ENCODE peak calls at places on chromosomes 6 and 20, in five cellular contexts. One of them, this sample, is unnamed.

GRCh38 chr6:169161572-169162167 is 92.0 kb downstream of the THBS2 start:
- DNase-seq in A549: no peak
- DNase-seq in OCI-LY7: no peak
- DNase-seq in dorsolateral prefrontal cortex: no peak
- DNase-seq in fibroblast of lung: no peak
- DNase-seq in this sample: no peak

GRCh38 chr6:16200231-16200941 is 38.0 kb upstream of the GMPR start:
- DNase-seq in dorsolateral prefrontal cortex: no peak
- DNase-seq in A549: no peak
- DNase-seq in fibroblast of lung: peak
- DNase-seq in OCI-LY7: no peak
- DNase-seq in this sample: no peak

GRCh38 chr20:32325706-32326506 is 32.2 kb upstream of the ASXL1 start:
- DNase-seq in OCI-LY7: no peak
- DNase-seq in dorsolateral prefrontal cortex: no peak
- DNase-seq in fibroblast of lung: peak
- DNase-seq in A549: peak
- DNase-seq in this sample: no peak

GRCh38 chr6:144012534-144012933 is 4.5 kb upstream of the PLAGL1 start:
- DNase-seq in OCI-LY7: no peak
- DNase-seq in A549: no peak
- DNase-seq in fibroblast of lung: peak
- DNase-seq in dorsolateral prefrontal cortex: no peak
- DNase-seq in this sample: no peak

GRCh38 chr6:135331002-135331401 is 149.9 kb downstream of the MYB start:
- DNase-seq in A549: no peak
- DNase-seq in fibroblast of lung: peak
- DNase-seq in OCI-LY7: no peak
- DNase-seq in dorsolateral prefrontal cortex: no peak
- DNase-seq in this sample: no peak

GRCh38 chr20:15673206-15673605 is 900.0 kb downstream of the KIF16B start:
- DNase-seq in dorsolateral prefrontal cortex: no peak
- DNase-seq in A549: no peak
- DNase-seq in fibroblast of lung: peak
- DNase-seq in OCI-LY7: no peak
- DNase-seq in this sample: no peak

GRCh38 chr20:44056010-44056698 is 130.8 kb downstream of the JPH2 start:
- DNase-seq in fibroblast of lung: no peak
- DNase-seq in A549: peak
- DNase-seq in dorsolateral prefrontal cortex: no peak
- DNase-seq in OCI-LY7: no peak
- DNase-seq in this sample: no peak

GRCh38 chr20:57351042-57351783 is at the start of gene RAE1:
- DNase-seq in fibroblast of lung: peak
- DNase-seq in dorsolateral prefrontal cortex: peak
- DNase-seq in A549: peak
- DNase-seq in OCI-LY7: peak
- DNase-seq in this sample: peak

GRCh38 chr6:166775180-166775922 is 148.3 kb upstream of the RPS6KA2 start:
- DNase-seq in OCI-LY7: peak
- DNase-seq in dorsolateral prefrontal cortex: no peak
- DNase-seq in A549: peak
- DNase-seq in fibroblast of lung: peak
- DNase-seq in this sample: peak

GRCh38 chr6:161727063-161727462 is 453.2 kb upstream of the AGPAT4 start:
- DNase-seq in fibroblast of lung: no peak
- DNase-seq in dorsolateral prefrontal cortex: no peak
- DNase-seq in A549: no peak
- DNase-seq in OCI-LY7: no peak
- DNase-seq in this sample: no peak

GRCh38 chr20:33352258-33353012 is 48.9 kb downstream of the CDK5RAP1 start:
- DNase-seq in fibroblast of lung: no peak
- DNase-seq in dorsolateral prefrontal cortex: no peak
- DNase-seq in A549: no peak
- DNase-seq in OCI-LY7: no peak
- DNase-seq in this sample: no peak

GRCh38 chr20:57008217-57008616 is 258.2 kb downstream of the BMP7 start:
- DNase-seq in fibroblast of lung: peak
- DNase-seq in OCI-LY7: no peak
- DNase-seq in A549: no peak
- DNase-seq in dorsolateral prefrontal cortex: no peak
- DNase-seq in this sample: no peak

GRCh38 chr20:63522981-63523611 is 2.5 kb downstream of the PPDPF start:
- DNase-seq in OCI-LY7: no peak
- DNase-seq in dorsolateral prefrontal cortex: no peak
- DNase-seq in fibroblast of lung: no peak
- DNase-seq in A549: no peak
- DNase-seq in this sample: no peak

GRCh38 chr6:123850555-123850954 is 46.9 kb downstream of the NKAIN2 start:
- DNase-seq in dorsolateral prefrontal cortex: no peak
- DNase-seq in fibroblast of lung: no peak
- DNase-seq in A549: no peak
- DNase-seq in OCI-LY7: no peak
- DNase-seq in this sample: no peak

GRCh38 chr6:163756079-163756478 is 341.6 kb downstream of the QKI start:
- DNase-seq in fibroblast of lung: no peak
- DNase-seq in OCI-LY7: peak
- DNase-seq in A549: no peak
- DNase-seq in dorsolateral prefrontal cortex: no peak
- DNase-seq in this sample: no peak

GRCh38 chr6:30101939-30102700 is 10.8 kb downstream of the TRIM31 start:
- DNase-seq in dorsolateral prefrontal cortex: peak
- DNase-seq in A549: peak
- DNase-seq in OCI-LY7: peak
- DNase-seq in fibroblast of lung: peak
- DNase-seq in this sample: peak

GRCh38 chr20:63635431-63636141 is 8.7 kb upstream of the GMEB2 start:
- DNase-seq in fibroblast of lung: no peak
- DNase-seq in dorsolateral prefrontal cortex: no peak
- DNase-seq in A549: no peak
- DNase-seq in OCI-LY7: peak
- DNase-seq in this sample: no peak

GRCh38 chr6:144637535-144637934 is 352.4 kb downstream of the UTRN start:
- DNase-seq in A549: no peak
- DNase-seq in fibroblast of lung: no peak
- DNase-seq in OCI-LY7: no peak
- DNase-seq in dorsolateral prefrontal cortex: no peak
- DNase-seq in this sample: no peak

GRCh38 chr6:120869397-120869796 is 464.9 kb downstream of the TBC1D32 start:
- DNase-seq in OCI-LY7: no peak
- DNase-seq in fibroblast of lung: no peak
- DNase-seq in A549: no peak
- DNase-seq in dorsolateral prefrontal cortex: no peak
- DNase-seq in this sample: no peak

GRCh38 chr20:16575390-16576140 is 2.3 kb upstream of the KIF16B start:
- DNase-seq in fibroblast of lung: no peak
- DNase-seq in OCI-LY7: peak
- DNase-seq in A549: peak
- DNase-seq in dorsolateral prefrontal cortex: no peak
- DNase-seq in this sample: no peak

GRCh38 chr6:26044140-26045045 is 42.8 kb upstream of the HFE start:
- DNase-seq in A549: no peak
- DNase-seq in dorsolateral prefrontal cortex: no peak
- DNase-seq in OCI-LY7: peak
- DNase-seq in fibroblast of lung: peak
- DNase-seq in this sample: no peak

GRCh38 chr6:125073071-125073470 is 80.5 kb upstream of the TPD52L1 start:
- DNase-seq in fibroblast of lung: peak
- DNase-seq in A549: no peak
- DNase-seq in dorsolateral prefrontal cortex: no peak
- DNase-seq in OCI-LY7: no peak
- DNase-seq in this sample: no peak

GRCh38 chr6:24397631-24398030 is 5.1 kb upstream of the MRS2 start:
- DNase-seq in fibroblast of lung: no peak
- DNase-seq in A549: no peak
- DNase-seq in dorsolateral prefrontal cortex: no peak
- DNase-seq in OCI-LY7: no peak
- DNase-seq in this sample: no peak

GRCh38 chr6:2209226-2209809 is 36.1 kb downstream of the GMDS start:
- DNase-seq in A549: no peak
- DNase-seq in dorsolateral prefrontal cortex: no peak
- DNase-seq in OCI-LY7: peak
- DNase-seq in fibroblast of lung: peak
- DNase-seq in this sample: no peak

GRCh38 chr20:43717616-43717995 is 9.2 kb downstream of the GTSF1L start:
- DNase-seq in OCI-LY7: no peak
- DNase-seq in dorsolateral prefrontal cortex: no peak
- DNase-seq in A549: no peak
- DNase-seq in fibroblast of lung: no peak
- DNase-seq in this sample: no peak

GRCh38 chr6:96571551-96571950 is 8.6 kb downstream of the FHL5 start:
- DNase-seq in OCI-LY7: no peak
- DNase-seq in fibroblast of lung: no peak
- DNase-seq in dorsolateral prefrontal cortex: no peak
- DNase-seq in A549: no peak
- DNase-seq in this sample: no peak

GRCh38 chr6:26472549-26473245 is 14.9 kb downstream of the BTN2A1 start:
- DNase-seq in fibroblast of lung: no peak
- DNase-seq in A549: no peak
- DNase-seq in dorsolateral prefrontal cortex: no peak
- DNase-seq in OCI-LY7: peak
- DNase-seq in this sample: no peak

GRCh38 chr6:40320441-40320840 is 266.7 kb downstream of the LRFN2 start:
- DNase-seq in fibroblast of lung: no peak
- DNase-seq in OCI-LY7: no peak
- DNase-seq in dorsolateral prefrontal cortex: no peak
- DNase-seq in A549: no peak
- DNase-seq in this sample: no peak

GRCh38 chr6:75791881-75792280 is 42.8 kb downstream of the MYO6 start:
- DNase-seq in dorsolateral prefrontal cortex: no peak
- DNase-seq in OCI-LY7: no peak
- DNase-seq in A549: no peak
- DNase-seq in fibroblast of lung: no peak
- DNase-seq in this sample: no peak

GRCh38 chr6:109441069-109441816 is 719 bp downstream of the SMPD2 start:
- DNase-seq in A549: peak
- DNase-seq in dorsolateral prefrontal cortex: no peak
- DNase-seq in OCI-LY7: peak
- DNase-seq in fibroblast of lung: peak
- DNase-seq in this sample: peak

GRCh38 chr20:3751664-3752385 is 15.7 kb downstream of the ADISSP start:
- DNase-seq in A549: no peak
- DNase-seq in dorsolateral prefrontal cortex: no peak
- DNase-seq in OCI-LY7: no peak
- DNase-seq in fibroblast of lung: peak
- DNase-seq in this sample: peak
- TF ChIP-seq CTCF in A549: no peak
- TF ChIP-seq CTCF in dorsolateral prefrontal cortex: no peak
- TF ChIP-seq CTCF in OCI-LY7: no peak
- TF ChIP-seq CTCF in fibroblast of lung: no peak
- TF ChIP-seq CTCF in this sample: no peak

GRCh38 chr6:42100029-42100901 is 42.2 kb downstream of the C6orf132 start:
- DNase-seq in dorsolateral prefrontal cortex: no peak
- DNase-seq in fibroblast of lung: peak
- DNase-seq in A549: no peak
- DNase-seq in OCI-LY7: no peak
- DNase-seq in this sample: no peak

GRCh38 chr6:42101186-42101657 is 41.2 kb downstream of the C6orf132 start:
- DNase-seq in A549: no peak
- DNase-seq in dorsolateral prefrontal cortex: no peak
- DNase-seq in fibroblast of lung: peak
- DNase-seq in OCI-LY7: no peak
- DNase-seq in this sample: no peak

GRCh38 chr6:42095776-42096541 is 45.6 kb downstream of the TAF8 start:
- DNase-seq in A549: no peak
- DNase-seq in dorsolateral prefrontal cortex: no peak
- DNase-seq in OCI-LY7: no peak
- DNase-seq in fibroblast of lung: no peak
- DNase-seq in this sample: no peak

GRCh38 chr6:42103218-42103617 is 39.2 kb downstream of the C6orf132 start:
- DNase-seq in dorsolateral prefrontal cortex: no peak
- DNase-seq in OCI-LY7: no peak
- DNase-seq in A549: no peak
- DNase-seq in fibroblast of lung: no peak
- DNase-seq in this sample: no peak

DNA sequence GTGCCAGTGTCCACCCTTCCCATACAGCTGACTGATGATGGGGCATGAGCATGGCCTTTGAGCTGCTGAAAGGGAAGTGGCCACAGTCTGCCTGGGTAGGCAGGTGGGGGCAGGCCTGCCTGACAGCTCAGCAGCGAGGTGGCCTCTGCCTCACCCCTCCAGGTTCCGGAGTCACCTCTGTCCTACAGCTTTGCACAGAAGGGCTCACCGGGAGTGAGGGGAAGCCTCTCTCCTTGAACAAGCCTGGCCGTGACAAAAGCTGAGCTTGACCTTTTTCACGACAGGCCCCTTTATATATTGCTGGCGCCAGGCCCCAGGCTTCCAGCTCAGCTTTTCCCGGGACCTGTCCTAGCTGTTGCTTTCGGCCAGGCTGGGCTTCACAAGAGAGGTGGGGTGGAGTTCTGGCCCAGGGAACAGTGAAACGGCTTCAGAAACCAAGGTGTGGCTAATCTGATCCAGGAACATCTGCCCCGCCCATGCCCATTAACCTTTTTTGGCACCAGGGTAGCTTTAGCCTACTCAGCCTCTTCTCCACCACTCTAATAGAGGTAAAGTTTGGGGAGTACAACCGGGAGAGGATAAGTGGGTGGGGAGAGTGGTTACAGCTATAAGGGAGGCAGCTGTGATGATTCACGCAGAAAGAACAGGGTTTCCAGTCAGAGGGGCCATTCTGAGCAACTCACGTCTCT is 42.9 kb downstream of the C6orf132 start:
- DNase-seq in fibroblast of lung: peak
- DNase-seq in OCI-LY7: no peak
- DNase-seq in dorsolateral prefrontal cortex: no peak
- DNase-seq in A549: no peak
- DNase-seq in this sample: no peak
- H3K4me3 ChIP-seq in fibroblast of lung: no peak
- H3K4me3 ChIP-seq in OCI-LY7: no peak
- H3K4me3 ChIP-seq in dorsolateral prefrontal cortex: no peak
- H3K4me3 ChIP-seq in A549: no peak
- H3K4me3 ChIP-seq in this sample: no peak

DNA sequence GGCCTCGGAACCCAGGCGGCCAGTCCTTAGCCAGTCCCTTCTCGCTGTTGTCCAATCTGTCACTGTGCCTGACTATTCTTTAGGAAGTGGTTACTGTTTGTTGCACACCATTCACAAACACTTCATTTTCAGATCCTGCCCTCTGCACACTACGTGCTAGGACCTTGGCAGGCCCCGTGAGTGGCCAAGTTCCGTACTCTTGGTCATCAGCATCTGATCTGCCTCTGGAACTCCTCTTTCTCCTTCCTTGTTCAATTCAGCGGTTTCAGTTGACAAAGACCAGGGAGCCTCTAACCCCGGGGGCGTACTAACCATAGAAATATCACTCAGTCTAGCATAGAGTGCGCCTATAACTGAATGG is 137.3 kb downstream of the LY86 start:
- DNase-seq in fibroblast of lung: no peak
- DNase-seq in OCI-LY7: no peak
- DNase-seq in A549: no peak
- DNase-seq in dorsolateral prefrontal cortex: no peak
- DNase-seq in this sample: no peak
- H3K27ac ChIP-seq in fibroblast of lung: no peak
- H3K27ac ChIP-seq in OCI-LY7: no peak
- H3K27ac ChIP-seq in A549: no peak
- H3K27ac ChIP-seq in dorsolateral prefrontal cortex: no peak
- H3K27ac ChIP-seq in this sample: no peak

GRCh38 chr6:78850621-78851020 is 16.7 kb upstream of the IRAK1BP1 start:
- DNase-seq in A549: no peak
- DNase-seq in dorsolateral prefrontal cortex: no peak
- DNase-seq in OCI-LY7: no peak
- DNase-seq in fibroblast of lung: no peak
- DNase-seq in this sample: no peak
- TF ChIP-seq CTCF in A549: no peak
- TF ChIP-seq CTCF in dorsolateral prefrontal cortex: no peak
- TF ChIP-seq CTCF in OCI-LY7: no peak
- TF ChIP-seq CTCF in fibroblast of lung: no peak
- TF ChIP-seq CTCF in this sample: no peak